ENCODE peak calls at places on chromosomes 12 and 14, in ten cellular contexts. One of them, this sample, is unnamed.

GRCh38 chr12:110699591-110700445 is 10.9 kb upstream of the HVCN1 start:
- DNase-seq in Peyer's patch: no peak
- DNase-seq in ovary: no peak
- DNase-seq in gastrocnemius medialis: no peak
- DNase-seq in dorsolateral prefrontal cortex: no peak
- DNase-seq in upper lobe of right lung: no peak
- DNase-seq in tibial nerve: no peak
- DNase-seq in CD8-positive, alpha-beta memory T cell: no peak
- DNase-seq in stomach: no peak
- DNase-seq in endothelial cell of umbilical vein: no peak
- DNase-seq in this sample: no peak

GRCh38 chr12:29756741-29757390 is 26.9 kb downstream of the TMTC1 start:
- DNase-seq in Peyer's patch: no peak
- DNase-seq in ovary: no peak
- DNase-seq in gastrocnemius medialis: no peak
- DNase-seq in dorsolateral prefrontal cortex: no peak
- DNase-seq in upper lobe of right lung: no peak
- DNase-seq in tibial nerve: no peak
- DNase-seq in CD8-positive, alpha-beta memory T cell: no peak
- DNase-seq in stomach: no peak
- DNase-seq in endothelial cell of umbilical vein: no peak
- DNase-seq in this sample: no peak

GRCh38 chr14:65938738-65939137 is 526.2 kb downstream of the FUT8 start:
- DNase-seq in Peyer's patch: no peak
- DNase-seq in ovary: no peak
- DNase-seq in gastrocnemius medialis: no peak
- DNase-seq in dorsolateral prefrontal cortex: no peak
- DNase-seq in upper lobe of right lung: no peak
- DNase-seq in tibial nerve: no peak
- DNase-seq in CD8-positive, alpha-beta memory T cell: no peak
- DNase-seq in stomach: no peak
- DNase-seq in endothelial cell of umbilical vein: no peak
- DNase-seq in this sample: no peak

GRCh38 chr12:130952545-130952954 is 1.2 kb upstream of the ADGRD1 start:
- DNase-seq in Peyer's patch: no peak
- DNase-seq in ovary: no peak
- DNase-seq in gastrocnemius medialis: no peak
- DNase-seq in dorsolateral prefrontal cortex: no peak
- DNase-seq in upper lobe of right lung: no peak
- DNase-seq in tibial nerve: no peak
- DNase-seq in CD8-positive, alpha-beta memory T cell: no peak
- DNase-seq in stomach: no peak
- DNase-seq in endothelial cell of umbilical vein: no peak
- DNase-seq in this sample: no peak

GRCh38 chr12:109299849-109300248 is 9.2 kb downstream of the FOXN4 start:
- DNase-seq in Peyer's patch: no peak
- DNase-seq in ovary: no peak
- DNase-seq in gastrocnemius medialis: no peak
- DNase-seq in dorsolateral prefrontal cortex: no peak
- DNase-seq in upper lobe of right lung: no peak
- DNase-seq in tibial nerve: no peak
- DNase-seq in CD8-positive, alpha-beta memory T cell: no peak
- DNase-seq in stomach: no peak
- DNase-seq in endothelial cell of umbilical vein: no peak
- DNase-seq in this sample: no peak

GRCh38 chr14:71348817-71349216 is 441.6 kb downstream of the PCNX1 start:
- DNase-seq in Peyer's patch: no peak
- DNase-seq in ovary: no peak
- DNase-seq in gastrocnemius medialis: no peak
- DNase-seq in dorsolateral prefrontal cortex: no peak
- DNase-seq in upper lobe of right lung: no peak
- DNase-seq in tibial nerve: no peak
- DNase-seq in CD8-positive, alpha-beta memory T cell: no peak
- DNase-seq in stomach: no peak
- DNase-seq in endothelial cell of umbilical vein: no peak
- DNase-seq in this sample: no peak

GRCh38 chr12:111792155-111792876 is 25.6 kb downstream of the ALDH2 start:
- DNase-seq in Peyer's patch: peak; percentile 83
- DNase-seq in ovary: peak; percentile 93
- DNase-seq in gastrocnemius medialis: no peak
- DNase-seq in dorsolateral prefrontal cortex: no peak
- DNase-seq in upper lobe of right lung: peak; percentile 64
- DNase-seq in tibial nerve: peak; percentile 32
- DNase-seq in CD8-positive, alpha-beta memory T cell: no peak
- DNase-seq in stomach: peak; percentile 61
- DNase-seq in endothelial cell of umbilical vein: no peak
- DNase-seq in this sample: no peak

GRCh38 chr12:34292736-34293625 is 270.7 kb downstream of the ALG10 start:
- DNase-seq in Peyer's patch: peak; percentile 25
- DNase-seq in ovary: peak; percentile 8
- DNase-seq in gastrocnemius medialis: no peak
- DNase-seq in dorsolateral prefrontal cortex: peak; percentile 8
- DNase-seq in upper lobe of right lung: peak; percentile 42
- DNase-seq in tibial nerve: no peak
- DNase-seq in CD8-positive, alpha-beta memory T cell: no peak
- DNase-seq in stomach: no peak
- DNase-seq in endothelial cell of umbilical vein: no peak
- DNase-seq in this sample: no peak

GRCh38 chr12:51832708-51833107 is 15.8 kb downstream of the FIGNL2 start:
- DNase-seq in Peyer's patch: no peak
- DNase-seq in ovary: no peak
- DNase-seq in gastrocnemius medialis: no peak
- DNase-seq in dorsolateral prefrontal cortex: no peak
- DNase-seq in upper lobe of right lung: no peak
- DNase-seq in tibial nerve: no peak
- DNase-seq in CD8-positive, alpha-beta memory T cell: no peak
- DNase-seq in stomach: no peak
- DNase-seq in endothelial cell of umbilical vein: peak; percentile 60
- DNase-seq in this sample: no peak

DNA sequence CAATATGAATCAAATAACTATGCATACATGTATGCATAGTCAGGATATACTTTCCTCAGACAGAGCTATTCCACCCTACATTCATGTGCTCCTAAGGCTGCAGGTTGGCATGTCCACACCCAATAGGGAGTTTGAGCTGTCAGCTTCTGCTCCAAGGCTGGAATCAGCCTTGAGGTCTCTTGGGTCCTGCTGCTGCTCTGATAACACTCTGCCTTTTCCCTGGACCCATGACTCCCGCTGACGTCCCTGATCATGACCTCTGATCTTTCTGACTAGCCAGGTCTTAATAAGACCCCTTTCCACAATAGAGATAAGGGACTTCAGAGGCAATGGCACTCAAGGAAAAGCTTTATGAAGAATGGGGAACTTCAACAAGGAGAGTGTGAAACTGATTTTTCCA is 5.7 kb downstream of the PITPNM2 start:
- DNase-seq in Peyer's patch: no peak
- DNase-seq in ovary: peak; percentile 8
- DNase-seq in gastrocnemius medialis: no peak
- DNase-seq in dorsolateral prefrontal cortex: no peak
- DNase-seq in upper lobe of right lung: no peak
- DNase-seq in tibial nerve: no peak
- DNase-seq in CD8-positive, alpha-beta memory T cell: no peak
- DNase-seq in stomach: no peak
- DNase-seq in endothelial cell of umbilical vein: no peak
- DNase-seq in this sample: no peak
- H3K27me3 ChIP-seq in Peyer's patch: no peaks in the 10 kb centered on the region
- H3K27me3 ChIP-seq in ovary: no peaks in the 10 kb centered on the region
- H3K27me3 ChIP-seq in gastrocnemius medialis: no peaks in the 10 kb centered on the region
- H3K27me3 ChIP-seq in dorsolateral prefrontal cortex: no peaks in the 10 kb centered on the region
- H3K27me3 ChIP-seq in upper lobe of right lung: no peaks in the 10 kb centered on the region
- H3K27me3 ChIP-seq in tibial nerve: no peaks in the 10 kb centered on the region
- H3K27me3 ChIP-seq in CD8-positive, alpha-beta memory T cell: no peaks in the 10 kb centered on the region
- H3K27me3 ChIP-seq in stomach: no peaks in the 10 kb centered on the region
- H3K27me3 ChIP-seq in endothelial cell of umbilical vein: no peaks in the 10 kb centered on the region
- H3K27me3 ChIP-seq in this sample: no peaks in the 10 kb centered on the region

GRCh38 chr14:60655898-60656754 is 6.8 kb upstream of the SIX1 start:
- DNase-seq in Peyer's patch: peak; percentile 43
- DNase-seq in ovary: no peak
- DNase-seq in gastrocnemius medialis: no peak
- DNase-seq in dorsolateral prefrontal cortex: no peak
- DNase-seq in upper lobe of right lung: no peak
- DNase-seq in tibial nerve: no peak
- DNase-seq in CD8-positive, alpha-beta memory T cell: no peak
- DNase-seq in stomach: no peak
- DNase-seq in endothelial cell of umbilical vein: no peak
- DNase-seq in this sample: no peak
- H3K27me3 ChIP-seq in Peyer's patch: peaks cover 7% of the 10 kb centered on the region
- H3K27me3 ChIP-seq in ovary: peaks cover 3% of the 10 kb centered on the region
- H3K27me3 ChIP-seq in gastrocnemius medialis: no peaks in the 10 kb centered on the region
- H3K27me3 ChIP-seq in dorsolateral prefrontal cortex: peaks cover 97% of the 10 kb centered on the region
- H3K27me3 ChIP-seq in upper lobe of right lung: peaks cover 90% of the 10 kb centered on the region
- H3K27me3 ChIP-seq in tibial nerve: no peaks in the 10 kb centered on the region
- H3K27me3 ChIP-seq in CD8-positive, alpha-beta memory T cell: peaks cover 65% of the 10 kb centered on the region
- H3K27me3 ChIP-seq in stomach: peaks cover 17% of the 10 kb centered on the region
- H3K27me3 ChIP-seq in endothelial cell of umbilical vein: peaks cover 40% of the 10 kb centered on the region
- H3K27me3 ChIP-seq in this sample: peaks cover 4% of the 10 kb centered on the region

GRCh38 chr12:3544296-3544965 is 53.4 kb downstream of the PRMT8 start:
- DNase-seq in Peyer's patch: no peak
- DNase-seq in ovary: no peak
- DNase-seq in gastrocnemius medialis: no peak
- DNase-seq in dorsolateral prefrontal cortex: no peak
- DNase-seq in upper lobe of right lung: no peak
- DNase-seq in tibial nerve: no peak
- DNase-seq in CD8-positive, alpha-beta memory T cell: no peak
- DNase-seq in stomach: no peak
- DNase-seq in endothelial cell of umbilical vein: no peak
- DNase-seq in this sample: no peak

GRCh38 chr12:3543826-3544225 is 52.8 kb downstream of the PRMT8 start:
- DNase-seq in Peyer's patch: no peak
- DNase-seq in ovary: no peak
- DNase-seq in gastrocnemius medialis: no peak
- DNase-seq in dorsolateral prefrontal cortex: no peak
- DNase-seq in upper lobe of right lung: no peak
- DNase-seq in tibial nerve: no peak
- DNase-seq in CD8-positive, alpha-beta memory T cell: no peak
- DNase-seq in stomach: no peak
- DNase-seq in endothelial cell of umbilical vein: no peak
- DNase-seq in this sample: no peak

GRCh38 chr12:3542911-3543310 is 51.9 kb downstream of the PRMT8 start:
- DNase-seq in Peyer's patch: no peak
- DNase-seq in ovary: no peak
- DNase-seq in gastrocnemius medialis: no peak
- DNase-seq in dorsolateral prefrontal cortex: no peak
- DNase-seq in upper lobe of right lung: no peak
- DNase-seq in tibial nerve: no peak
- DNase-seq in CD8-positive, alpha-beta memory T cell: no peak
- DNase-seq in stomach: no peak
- DNase-seq in endothelial cell of umbilical vein: no peak
- DNase-seq in this sample: no peak

GRCh38 chr12:3542156-3542555 is 51.2 kb downstream of the PRMT8 start:
- DNase-seq in Peyer's patch: no peak
- DNase-seq in ovary: no peak
- DNase-seq in gastrocnemius medialis: no peak
- DNase-seq in dorsolateral prefrontal cortex: no peak
- DNase-seq in upper lobe of right lung: no peak
- DNase-seq in tibial nerve: no peak
- DNase-seq in CD8-positive, alpha-beta memory T cell: no peak
- DNase-seq in stomach: no peak
- DNase-seq in endothelial cell of umbilical vein: no peak
- DNase-seq in this sample: no peak

DNA sequence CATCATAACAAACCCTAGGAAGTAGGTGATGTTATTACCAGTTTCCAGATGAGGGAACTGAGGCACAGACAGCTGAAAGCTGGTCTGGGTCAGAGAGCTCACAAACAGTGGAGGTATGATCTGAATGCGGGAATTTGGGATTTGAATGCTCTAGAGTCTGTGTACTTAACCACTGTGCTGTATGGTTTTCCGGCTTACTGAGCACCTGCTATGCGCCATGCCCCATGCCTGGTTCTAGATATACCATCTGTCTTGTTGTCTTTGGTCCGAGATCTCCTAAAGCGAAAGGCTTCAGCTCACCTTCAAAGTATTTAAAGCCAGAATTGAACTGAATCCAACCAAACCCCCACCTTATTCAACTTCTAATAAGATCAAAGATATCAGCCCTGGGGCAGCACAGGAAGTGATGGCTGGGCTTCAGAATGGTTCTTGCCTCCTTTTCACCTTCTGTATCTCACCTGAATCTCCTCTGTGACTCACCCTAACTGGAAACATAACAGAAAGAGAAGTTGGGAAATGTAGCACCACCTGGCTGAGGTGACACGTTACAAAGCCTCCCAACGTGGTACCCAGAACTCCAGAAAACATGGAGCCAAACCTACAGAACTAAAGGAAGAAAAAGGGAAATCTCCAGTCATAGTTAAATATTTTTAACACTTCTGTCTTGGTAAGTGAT is 54.3 kb downstream of the PRMT8 start:
- DNase-seq in Peyer's patch: no peak
- DNase-seq in ovary: no peak
- DNase-seq in gastrocnemius medialis: no peak
- DNase-seq in dorsolateral prefrontal cortex: no peak
- DNase-seq in upper lobe of right lung: no peak
- DNase-seq in tibial nerve: no peak
- DNase-seq in CD8-positive, alpha-beta memory T cell: no peak
- DNase-seq in stomach: no peak
- DNase-seq in endothelial cell of umbilical vein: no peak
- DNase-seq in this sample: no peak
- H3K27me3 ChIP-seq in Peyer's patch: no peaks in the 10 kb centered on the region
- H3K27me3 ChIP-seq in ovary: no peaks in the 10 kb centered on the region
- H3K27me3 ChIP-seq in gastrocnemius medialis: no peaks in the 10 kb centered on the region
- H3K27me3 ChIP-seq in dorsolateral prefrontal cortex: no peaks in the 10 kb centered on the region
- H3K27me3 ChIP-seq in upper lobe of right lung: peaks cover 6% of the 10 kb centered on the region
- H3K27me3 ChIP-seq in tibial nerve: no peaks in the 10 kb centered on the region
- H3K27me3 ChIP-seq in CD8-positive, alpha-beta memory T cell: peaks cover 4% of the 10 kb centered on the region
- H3K27me3 ChIP-seq in stomach: no peaks in the 10 kb centered on the region
- H3K27me3 ChIP-seq in endothelial cell of umbilical vein: no peaks in the 10 kb centered on the region
- H3K27me3 ChIP-seq in this sample: no peaks in the 10 kb centered on the region

GRCh38 chr14:72606879-72607278 is 287.0 kb downstream of the DPF3 start:
- DNase-seq in Peyer's patch: no peak
- DNase-seq in ovary: no peak
- DNase-seq in gastrocnemius medialis: no peak
- DNase-seq in dorsolateral prefrontal cortex: no peak
- DNase-seq in upper lobe of right lung: no peak
- DNase-seq in tibial nerve: no peak
- DNase-seq in CD8-positive, alpha-beta memory T cell: no peak
- DNase-seq in stomach: no peak
- DNase-seq in endothelial cell of umbilical vein: no peak
- DNase-seq in this sample: no peak

GRCh38 chr14:72605921-72606220 is 288.0 kb downstream of the DPF3 start:
- DNase-seq in Peyer's patch: no peak
- DNase-seq in ovary: no peak
- DNase-seq in gastrocnemius medialis: no peak
- DNase-seq in dorsolateral prefrontal cortex: no peak
- DNase-seq in upper lobe of right lung: no peak
- DNase-seq in tibial nerve: no peak
- DNase-seq in CD8-positive, alpha-beta memory T cell: no peak
- DNase-seq in stomach: no peak
- DNase-seq in endothelial cell of umbilical vein: no peak
- DNase-seq in this sample: no peak

GRCh38 chr14:72608391-72609204 is 285.3 kb downstream of the DPF3 start:
- DNase-seq in Peyer's patch: no peak
- DNase-seq in ovary: no peak
- DNase-seq in gastrocnemius medialis: no peak
- DNase-seq in dorsolateral prefrontal cortex: peak; percentile 58
- DNase-seq in upper lobe of right lung: no peak
- DNase-seq in tibial nerve: no peak
- DNase-seq in CD8-positive, alpha-beta memory T cell: no peak
- DNase-seq in stomach: no peak
- DNase-seq in endothelial cell of umbilical vein: peak; percentile 64
- DNase-seq in this sample: peak; percentile 76

GRCh38 chr14:72609205-72609916 is 284.5 kb downstream of the DPF3 start:
- DNase-seq in Peyer's patch: no peak
- DNase-seq in ovary: no peak
- DNase-seq in gastrocnemius medialis: no peak
- DNase-seq in dorsolateral prefrontal cortex: no peak
- DNase-seq in upper lobe of right lung: no peak
- DNase-seq in tibial nerve: no peak
- DNase-seq in CD8-positive, alpha-beta memory T cell: no peak
- DNase-seq in stomach: no peak
- DNase-seq in endothelial cell of umbilical vein: no peak
- DNase-seq in this sample: no peak

GRCh38 chr14:72607386-72608125 is 286.3 kb downstream of the DPF3 start:
- DNase-seq in Peyer's patch: no peak
- DNase-seq in ovary: no peak
- DNase-seq in gastrocnemius medialis: no peak
- DNase-seq in dorsolateral prefrontal cortex: no peak
- DNase-seq in upper lobe of right lung: no peak
- DNase-seq in tibial nerve: no peak
- DNase-seq in CD8-positive, alpha-beta memory T cell: no peak
- DNase-seq in stomach: no peak
- DNase-seq in endothelial cell of umbilical vein: no peak
- DNase-seq in this sample: no peak
- H3K27me3 ChIP-seq in Peyer's patch: no peaks in the 10 kb centered on the region
- H3K27me3 ChIP-seq in ovary: no peaks in the 10 kb centered on the region
- H3K27me3 ChIP-seq in gastrocnemius medialis: no peaks in the 10 kb centered on the region
- H3K27me3 ChIP-seq in dorsolateral prefrontal cortex: no peaks in the 10 kb centered on the region
- H3K27me3 ChIP-seq in upper lobe of right lung: no peaks in the 10 kb centered on the region
- H3K27me3 ChIP-seq in tibial nerve: no peaks in the 10 kb centered on the region
- H3K27me3 ChIP-seq in CD8-positive, alpha-beta memory T cell: no peaks in the 10 kb centered on the region
- H3K27me3 ChIP-seq in stomach: no peaks in the 10 kb centered on the region
- H3K27me3 ChIP-seq in endothelial cell of umbilical vein: no peaks in the 10 kb centered on the region
- H3K27me3 ChIP-seq in this sample: no peaks in the 10 kb centered on the region

This sample was measured in BJ.